ENCODE peak calls at places on chromosomes 4 and X, in eight cellular contexts. S is OCI-LY7, M is K562, F is ascending aorta, Z is adrenal gland, Q is thoracic aorta, N is cardiac muscle cell, B is hepatocyte. X is an unnamed sample.

GRCh38 chr4:47349323-47349722 is 114.2 kb downstream of the COMMD8 start:
- DNase-seq in S (no peak), M (no peak), F (no peak), Z (no peak), Q (no peak), N (no peak), B (no peak), X (no peak)

GRCh38 chr4:123587983-123588494 is 191.4 kb downstream of the SPRY1 start:
- DNase-seq in S (no peak), M (no peak), F (peak; percentile 12), Z (no peak), Q (no peak), N (peak; percentile 37), B (peak; percentile 79), X (no peak)

GRCh38 chr4:162163892-162164759 is at the start of gene FSTL5:
- DNase-seq in S (no peak), M (no peak), F (no peak), Z (peak; percentile 69), Q (peak; percentile 1), N (peak; percentile 45), B (peak; percentile 89), X (peak; percentile 38)

GRCh38 chr4:25982962-25983361 is 68.9 kb downstream of the SMIM20 start:
- DNase-seq in S (no peak), M (no peak), F (no peak), Z (no peak), Q (no peak), N (peak; percentile 42), B (no peak), X (no peak)

GRCh38 chr4:153257151-153257620 is 52.9 kb downstream of the TRIM2 start:
- DNase-seq in S (no peak), M (no peak), F (no peak), Z (peak; percentile 41), Q (no peak), N (peak; percentile 66), B (peak; percentile 70), X (no peak)

GRCh38 chrX:63529961-63530360 is 178.8 kb upstream of the SPIN4 start:
- DNase-seq in S (no peak), M (no peak), F (no peak), Z (no peak), Q (no peak), N (no peak), B (no peak), X (no peak)

GRCh38 chr4:21304061-21304541 is 603.8 kb downstream of the PACRGL start:
- DNase-seq in S (no peak), M (no peak), F (no peak), Z (peak; percentile 17), Q (no peak), N (no peak), B (peak; percentile 58), X (no peak)

GRCh38 chr4:68271851-68272756 is 26.6 kb upstream of the TMPRSS11B start:
- DNase-seq in S (peak; percentile 42), M (peak; percentile 31), F (no peak), Z (no peak), Q (no peak), N (peak; percentile 76), B (peak; percentile 34), X (peak; percentile 12)

GRCh38 chr4:57158762-57159161 is 48.6 kb upstream of the IGFBP7 start:
- DNase-seq in S (no peak), M (no peak), F (no peak), Z (no peak), Q (no peak), N (no peak), B (no peak), X (no peak)

GRCh38 chr4:83216856-83217683 is 67.5 kb downstream of the COQ2 start:
- DNase-seq in S (no peak), M (no peak), F (no peak), Z (no peak), Q (no peak), N (no peak), B (no peak), X (no peak)

GRCh38 chr4:33411182-33411581 is 2691.0 kb downstream of the PCDH7 start:
- DNase-seq in S (no peak), M (no peak), F (no peak), Z (no peak), Q (no peak), N (peak; percentile 6), B (no peak), X (no peak)

DNA sequence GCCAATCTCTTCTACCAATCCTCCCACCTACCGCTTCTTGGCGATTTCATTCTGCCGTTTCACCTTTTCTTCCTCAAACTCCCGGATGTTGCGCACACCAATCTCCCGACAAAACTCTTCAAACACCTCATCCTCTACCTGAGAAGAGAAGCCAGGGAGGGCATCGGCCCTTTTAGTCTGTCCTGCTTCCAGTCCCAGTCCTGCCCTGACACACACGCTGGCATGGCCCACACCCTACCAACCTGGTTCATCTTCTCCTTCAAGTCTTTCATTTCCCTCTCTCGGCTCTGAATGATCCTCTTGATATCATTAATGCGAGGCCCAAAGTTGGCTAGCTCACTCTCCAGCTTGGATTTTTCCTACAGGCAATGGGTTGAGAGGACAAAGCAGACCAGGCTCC is 18.9 kb downstream of the SMC1A start:
- DNase-seq in S (no peak), M (no peak), F (no peak), Z (no peak), Q (no peak), N (no peak), B (no peak), X (no peak)
- H3K27ac ChIP-seq in S (no peak overlapping the region), M (no peak overlapping the region), F (no peak overlapping the region), Z (no peak overlapping the region), Q (no peak overlapping the region), N (no peak overlapping the region), B (no peak overlapping the region), X (no peak overlapping the region)

GRCh38 chr4:173535165-173535737 is 5.2 kb upstream of the HAND2 start:
- DNase-seq in S (no peak), M (no peak), F (no peak), Z (no peak), Q (no peak), N (no peak), B (no peak), X (no peak)

GRCh38 chr4:173538148-173538902 is 8.3 kb upstream of the HAND2 start:
- DNase-seq in S (no peak), M (no peak), F (no peak), Z (no peak), Q (no peak), N (peak; percentile 50), B (no peak), X (no peak)

GRCh38 chr4:173537628-173538147 is 7.7 kb upstream of the HAND2 start:
- DNase-seq in S (no peak), M (no peak), F (no peak), Z (no peak), Q (no peak), N (no peak), B (no peak), X (no peak)

GRCh38 chr4:173535932-173536331 is 5.9 kb upstream of the HAND2 start:
- DNase-seq in S (no peak), M (no peak), F (no peak), Z (no peak), Q (no peak), N (no peak), B (no peak), X (no peak)

DNA sequence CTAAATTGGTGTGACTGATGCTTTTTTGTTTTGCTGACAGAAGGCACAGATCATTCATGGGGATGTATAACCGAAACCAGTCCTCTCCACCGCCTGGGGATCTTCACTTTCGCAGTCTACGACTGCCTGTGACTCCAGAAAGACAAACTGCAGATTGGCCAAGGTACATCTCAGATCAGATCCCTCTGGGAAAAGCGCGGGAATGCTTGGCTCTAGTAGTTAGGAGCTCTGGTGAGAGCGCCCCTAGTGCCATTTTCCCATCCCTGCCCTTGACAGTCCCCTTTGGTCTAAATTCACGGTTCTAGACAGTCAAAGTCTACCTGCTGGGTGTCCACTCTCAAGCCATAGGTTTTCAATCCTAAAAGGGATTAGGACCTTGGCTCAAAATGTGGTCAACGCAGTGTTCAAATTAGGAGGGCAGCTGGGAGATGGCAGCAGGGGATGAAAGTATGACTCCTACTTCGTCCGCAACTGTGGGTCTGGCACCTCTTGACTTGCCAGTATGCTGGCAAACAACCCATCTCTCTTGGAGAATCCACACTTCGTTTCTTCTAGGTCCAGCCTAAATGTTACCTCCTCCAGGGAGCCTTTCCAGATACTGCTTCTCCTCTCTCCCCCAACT is 6.9 kb upstream of the HAND2 start:
- DNase-seq in S (no peak), M (no peak), F (no peak), Z (no peak), Q (no peak), N (no peak), B (peak; percentile 45), X (no peak)
- TF ChIP-seq CTCF in S (peak; percentile 48), M (peak; percentile 31), F (no peak), Z (no peak), Q (no peak), N (no peak), B (no peak), X (peak; percentile 8)

DNA sequence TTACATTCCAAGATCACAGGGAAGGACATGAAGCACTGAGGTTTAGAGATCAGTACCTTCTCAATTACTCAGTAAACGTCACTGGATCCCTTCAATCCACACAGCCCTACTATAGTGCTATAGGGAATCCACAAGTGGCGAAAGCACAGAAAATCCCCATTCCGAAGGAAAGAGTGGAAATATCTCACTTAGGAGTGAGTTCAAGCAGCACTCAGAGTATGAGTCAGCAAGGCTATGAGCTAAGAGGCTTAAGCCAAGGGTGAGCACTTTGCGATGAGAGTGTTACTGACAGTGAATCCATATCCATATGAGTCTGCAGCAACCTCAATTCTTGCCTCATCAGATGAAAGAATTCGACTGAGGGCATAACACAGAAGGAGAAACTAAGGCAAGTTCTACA is 165.1 kb downstream of the VSIG4 start:
- DNase-seq in S (no peak), M (peak; percentile 32), F (no peak), Z (no peak), Q (no peak), N (no peak), B (no peak), X (no peak)
- H3K27ac ChIP-seq in S (no peak overlapping the region), M (peak overlapping the region; percentile 74), F (no peak overlapping the region), Z (no peak overlapping the region), Q (no peak overlapping the region), N (no peak overlapping the region), B (no peak overlapping the region), X (no peak overlapping the region)

DNA sequence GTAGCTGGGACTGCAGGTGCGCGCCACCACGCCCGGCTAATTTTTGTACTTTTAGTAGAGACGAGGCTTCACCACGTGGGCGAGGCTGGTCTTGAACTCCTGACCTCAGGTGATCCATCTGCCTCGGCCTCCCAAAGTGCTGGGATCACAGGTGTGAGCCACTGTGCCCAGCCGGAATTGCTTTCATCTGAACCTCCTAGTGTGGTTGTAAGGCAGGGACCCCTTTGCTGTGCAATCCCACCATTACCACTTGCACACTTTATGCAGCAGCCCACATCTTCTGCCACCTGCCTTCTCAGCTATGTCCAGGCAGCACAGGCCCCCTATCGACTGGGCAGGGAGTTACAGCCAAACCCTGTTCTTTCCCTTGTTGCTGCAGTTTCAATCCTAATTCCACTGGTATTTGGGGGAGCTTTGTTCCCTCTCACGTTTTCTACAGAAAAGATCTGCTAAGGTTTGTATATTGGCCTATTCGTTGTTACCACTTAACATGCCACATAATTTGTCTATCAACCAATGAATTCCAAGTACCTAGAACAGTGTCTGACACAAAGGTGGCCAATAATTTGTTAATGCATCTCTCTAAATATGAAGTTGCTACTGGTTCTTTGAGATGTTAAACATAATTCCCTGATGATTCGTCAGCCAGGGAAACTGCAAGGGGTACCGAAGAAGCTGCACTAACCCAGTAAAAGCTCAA is 6.5 kb downstream of the RPL39 start:
- DNase-seq in S (peak; percentile 27), M (peak; percentile 37), F (no peak), Z (no peak), Q (no peak), N (peak; percentile 41), B (no peak), X (no peak)
- TF ChIP-seq CTCF in S (peak; percentile 69), M (peak; percentile 70), F (peak; percentile 30), Z (peak; percentile 15), Q (no peak), N (peak; percentile 59), B (peak; percentile 6), X (peak; percentile 10)